ENCODE peak calls at places on chromosomes 11 and 22, in eight cellular contexts. S is stomach, K is endothelial cell of umbilical vein, N is adrenal gland, E is heart left ventricle, T is K562, G is breast epithelium, Y is NB4. R is an unnamed sample.

GRCh38 chr11:17564687-17565042 is 17.6 kb downstream of the OTOG start:
- DNase-seq in Y (peak), T (no peak), N (no peak), S (no peak), G (no peak), E (no peak), K (no peak), R (no peak)

GRCh38 chr11:121543981-121544380 is 91.2 kb upstream of the SORL1-AS1 start:
- DNase-seq in S (no peak), G (no peak), N (no peak), Y (no peak), K (no peak), E (no peak), T (no peak), R (no peak)

GRCh38 chr22:38768036-38768435 is 12.2 kb upstream of the SUN2 start:
- DNase-seq in T (no peak), S (no peak), Y (no peak), E (no peak), K (no peak), N (no peak), G (no peak), R (no peak)

GRCh38 chr11:70399681-70400112 is 1.4 kb downstream of the CTTN start:
- DNase-seq in Y (peak), G (peak), E (peak), T (peak), N (peak), K (peak), S (peak), R (peak)

GRCh38 chr11:107293677-107294344 is 163.8 kb downstream of the CWF19L2 start:
- DNase-seq in E (no peak), N (no peak), S (no peak), G (no peak), T (no peak), K (no peak), Y (no peak), R (no peak)

GRCh38 chr11:119352857-119353260 is 6.4 kb upstream of the MFRP start:
- DNase-seq in G (no peak), E (peak), Y (no peak), T (no peak), K (peak), N (peak), S (peak), R (peak)

GRCh38 chr11:119788911-119789560 is 60.0 kb upstream of the NECTIN1 start:
- DNase-seq in E (no peak), K (no peak), N (no peak), Y (peak), S (no peak), G (no peak), T (peak), R (no peak)

GRCh38 chr22:25751174-25751581 is 9.2 kb downstream of the MYO18B start:
- DNase-seq in K (no peak), T (no peak), E (no peak), N (no peak), Y (no peak), S (peak), G (no peak), R (no peak)

GRCh38 chr22:37686002-37686982 is at the start of gene NOL12:
- DNase-seq in T (peak), N (peak), S (peak), E (peak), G (peak), Y (peak), K (peak), R (peak)

GRCh38 chr11:7544021-7544420 is 30.2 kb downstream of the PPFIBP2 start:
- DNase-seq in N (no peak), T (no peak), G (no peak), Y (no peak), E (no peak), S (no peak), K (no peak), R (no peak)

GRCh38 chr22:40709752-40710413 is 30.6 kb downstream of the MCHR1 start:
- DNase-seq in N (peak), S (no peak), E (peak), G (no peak), T (peak), K (no peak), Y (peak), R (peak)

GRCh38 chr11:34855021-34855753 is 61.0 kb downstream of the APIP start:
- DNase-seq in E (no peak), Y (no peak), T (no peak), N (no peak), G (peak), K (no peak), S (peak), R (no peak)

GRCh38 chr11:69496202-69496557 is 14.7 kb downstream of the LINC01488 start:
- DNase-seq in E (peak), S (no peak), T (no peak), G (no peak), K (no peak), N (no peak), Y (no peak), R (no peak)

GRCh38 chr22:39205344-39206021 is 39.3 kb downstream of the PDGFB start:
- DNase-seq in E (no peak), T (peak), N (peak), G (no peak), S (no peak), Y (peak), K (peak), R (no peak)

GRCh38 chr11:128643661-128644060 is 50.2 kb upstream of the FLI1 start:
- DNase-seq in N (no peak), S (no peak), K (no peak), E (no peak), T (no peak), G (no peak), Y (peak), R (no peak)

GRCh38 chr11:85746640-85747039 is 60.6 kb upstream of the CCDC89 start:
- DNase-seq in N (no peak), E (no peak), T (no peak), S (no peak), Y (no peak), G (no peak), K (no peak), R (no peak)

GRCh38 chr11:9004310-9004945 is 627 bp upstream of the NRIP3 start:
- DNase-seq in T (no peak), K (no peak), E (peak), Y (peak), S (no peak), N (no peak), G (no peak), R (peak)

GRCh38 chr22:38124236-38124974 is 13.9 kb upstream of the BAIAP2L2 start:
- DNase-seq in E (no peak), G (peak), S (no peak), N (no peak), K (no peak), Y (no peak), T (no peak), R (no peak)

GRCh38 chr11:88508808-88509581 is 171.5 kb upstream of the CTSC start:
- DNase-seq in G (no peak), K (peak), S (no peak), E (peak), T (no peak), N (no peak), Y (no peak), R (peak)

DNA sequence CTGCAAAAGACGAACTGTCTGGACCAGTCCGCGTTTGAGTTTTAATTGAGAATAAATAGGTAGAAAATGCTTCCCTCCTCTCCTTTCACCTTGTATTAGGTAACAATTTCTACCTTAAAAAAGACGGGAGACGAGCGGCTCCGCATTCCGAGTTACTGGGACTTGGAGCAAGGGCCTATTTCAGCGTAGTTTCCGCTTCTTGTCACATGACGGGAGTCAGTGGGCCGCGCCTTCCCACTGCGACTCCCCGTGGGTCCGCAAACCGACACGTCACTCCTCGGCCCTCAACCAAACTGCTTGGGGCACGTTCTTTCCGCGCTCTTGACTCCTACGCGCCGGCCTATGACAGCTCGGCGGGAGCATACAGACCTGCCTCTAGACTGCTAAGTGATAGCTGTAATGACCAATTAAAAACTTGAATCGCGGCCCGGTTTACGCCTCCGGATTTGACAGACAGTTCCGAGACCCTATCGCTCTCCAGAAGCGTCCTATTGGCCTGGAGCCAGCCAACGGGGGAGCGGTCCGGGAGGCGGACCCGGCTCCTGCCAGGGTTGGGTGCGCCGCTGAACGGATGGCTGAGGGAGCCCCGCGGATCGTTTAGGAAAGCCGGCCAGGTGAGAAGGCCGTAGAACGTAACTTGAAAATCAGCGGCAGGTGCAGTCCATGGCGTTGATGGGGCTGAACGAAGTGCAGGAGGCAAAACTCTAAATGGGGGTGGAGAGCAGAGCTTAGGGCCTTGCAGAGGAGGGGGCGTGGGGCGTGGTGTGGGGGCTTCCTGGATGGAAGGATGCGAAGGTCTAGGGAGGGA is at the start of gene STT3A:
- DNase-seq in S (peak), K (peak), Y (peak), E (peak), G (peak), N (peak), T (peak), R (peak)
- TF ChIP-seq POLR2A in S (no peak), K (peak), Y (peak), E (peak), G (peak), N (peak), T (peak), R (peak)

DNA sequence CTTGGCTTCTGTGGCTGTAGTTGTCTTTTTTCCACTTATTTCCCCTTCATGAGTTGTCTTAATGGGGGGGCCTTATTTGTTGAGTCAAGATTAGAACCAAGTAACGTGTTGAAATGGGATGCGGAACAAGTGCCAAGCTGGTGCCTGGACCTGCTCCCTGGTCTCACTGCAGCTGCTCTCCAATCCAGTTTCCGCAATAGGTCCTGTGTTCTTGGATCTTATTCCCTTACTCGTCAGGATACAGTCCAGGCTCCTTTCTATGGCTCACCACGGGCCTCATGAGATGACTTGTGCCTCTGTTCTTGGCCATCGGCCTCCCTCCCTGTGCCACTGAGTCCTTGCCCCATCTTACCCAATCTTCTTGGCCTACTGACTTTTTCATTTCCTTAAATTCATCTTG is 159.6 kb upstream of the CADM1 start:
- DNase-seq in E (no peak), S (no peak), G (no peak), Y (no peak), K (no peak), T (no peak), N (no peak), R (no peak)
- H3K4me3 ChIP-seq in E (no peak), S (no peak), G (no peak), Y (no peak), K (no peak), T (no peak), N (no peak), R (no peak)

GRCh38 chr11:96187779-96188624 is 155.0 kb downstream of the MAML2 start:
- DNase-seq in G (no peak), K (peak), S (no peak), N (peak), E (peak), Y (no peak), T (no peak), R (no peak)

GRCh38 chr11:96186806-96187205 is 156.2 kb downstream of the MAML2 start:
- DNase-seq in S (no peak), T (no peak), G (no peak), E (no peak), N (no peak), K (no peak), Y (no peak), R (no peak)

GRCh38 chr11:96189351-96189750 is 153.6 kb downstream of the MAML2 start:
- DNase-seq in S (no peak), N (no peak), E (no peak), G (no peak), K (no peak), T (no peak), Y (no peak), R (no peak)

GRCh38 chr11:96188625-96189006 is 154.4 kb downstream of the MAML2 start:
- DNase-seq in Y (peak), G (no peak), K (no peak), N (no peak), E (no peak), T (peak), S (no peak), R (no peak)

DNA sequence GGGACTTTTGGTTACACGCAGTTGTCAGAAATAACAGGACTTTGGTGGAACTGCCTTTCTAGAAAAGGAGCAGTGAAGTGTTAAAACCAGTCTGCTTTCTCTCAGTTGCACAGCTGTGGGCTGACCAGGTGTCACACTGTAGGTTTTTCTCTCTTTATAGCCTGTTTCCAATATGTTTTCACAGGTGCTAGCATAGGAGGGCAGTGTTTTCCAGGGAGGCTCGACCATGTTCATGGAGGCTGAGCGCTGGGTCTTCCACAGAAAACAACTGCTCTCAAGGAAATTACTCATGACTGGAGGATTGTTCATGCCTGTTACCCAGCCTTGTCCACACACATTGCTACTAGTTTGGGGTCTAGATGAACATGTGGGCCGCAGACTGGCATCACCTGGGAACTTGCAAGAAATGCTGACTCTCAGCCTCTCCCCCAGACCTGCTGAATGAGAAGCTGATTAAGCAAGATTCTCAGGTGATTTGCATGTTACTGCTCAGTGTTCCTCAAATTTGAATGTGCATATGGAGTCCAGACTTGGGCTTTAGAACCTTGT is 157.7 kb downstream of the MAML2 start:
- DNase-seq in T (no peak), S (no peak), E (no peak), G (no peak), Y (no peak), N (no peak), K (peak), R (no peak)
- TF ChIP-seq POLR2A in T (no peak), S (no peak), E (no peak), G (no peak), Y (no peak), N (no peak), K (no peak), R (no peak)

DNA sequence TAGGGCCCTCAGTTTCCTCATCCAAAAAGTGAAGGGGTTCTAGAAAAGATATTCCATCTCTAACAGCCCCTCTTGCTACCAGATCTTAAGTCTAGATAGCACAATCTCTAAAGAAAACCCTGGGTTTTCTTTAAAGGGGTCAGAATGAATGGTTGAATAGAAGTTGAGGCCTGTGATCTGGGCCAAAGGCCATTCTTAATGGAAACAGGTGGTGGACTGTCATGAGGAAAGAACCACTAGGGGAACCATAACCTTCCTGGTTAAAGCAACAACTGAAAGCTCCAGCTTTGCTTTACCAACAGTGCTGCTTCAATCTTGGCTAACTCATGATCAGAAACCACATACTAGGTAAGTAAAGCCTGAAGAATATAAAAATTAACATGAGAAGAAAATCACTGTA is 1.8 kb downstream of the CELF1 start:
- DNase-seq in N (no peak), Y (peak), G (no peak), T (peak), E (no peak), S (no peak), K (peak), R (no peak)
- H3K4me3 ChIP-seq in N (peak), Y (peak), G (peak), T (peak), E (no peak), S (peak), K (no peak), R (no peak)

GRCh38 chr11:72789493-72790131 is 4.2 kb downstream of the STARD10 start:
- DNase-seq in T (no peak), E (peak), Y (no peak), S (peak), G (no peak), N (no peak), K (no peak), R (no peak)

GRCh38 chr11:72787262-72788104 is 6.4 kb downstream of the STARD10 start:
- DNase-seq in Y (peak), S (no peak), N (no peak), E (no peak), G (no peak), K (no peak), T (peak), R (no peak)

GRCh38 chr11:72784662-72785061 is 9.2 kb downstream of the STARD10 start:
- DNase-seq in K (no peak), S (no peak), T (no peak), E (no peak), Y (no peak), N (no peak), G (no peak), R (no peak)

GRCh38 chr11:72788250-72788649 is 5.6 kb downstream of the STARD10 start:
- DNase-seq in T (no peak), N (no peak), G (no peak), Y (no peak), K (no peak), E (no peak), S (peak), R (no peak)

GRCh38 chr11:72786305-72787261 is 7.3 kb downstream of the STARD10 start:
- DNase-seq in Y (no peak), E (no peak), S (peak), T (no peak), K (no peak), G (peak), N (no peak), R (no peak)
- TF ChIP-seq POLR2A in Y (no peak), E (no peak), S (no peak), T (no peak), K (no peak), G (no peak), N (no peak), R (no peak)

R was measured in testis.